ENCODE peak calls at places on chromosomes 7 and 10, in six cellular contexts. One of them, this sample, is unnamed.

GRCh38 chr7:5425507-5426225 is 2.0 kb upstream of the TNRC18 start:
- DNase-seq in COR-L47: peak
- DNase-seq in T-helper 1 cell: no peak
- DNase-seq in substantia nigra: peak
- DNase-seq in ELF-1: peak
- DNase-seq in activated naive CD4-positive, alpha-beta T cell: no peak
- DNase-seq in this sample: no peak

GRCh38 chr7:99365318-99366141 is 9.0 kb upstream of the ARPC1B start:
- DNase-seq in COR-L47: peak
- DNase-seq in T-helper 1 cell: peak
- DNase-seq in substantia nigra: no peak
- DNase-seq in ELF-1: peak
- DNase-seq in activated naive CD4-positive, alpha-beta T cell: peak
- DNase-seq in this sample: no peak

GRCh38 chr10:123517901-123518300 is 148.3 kb upstream of the GPR26 start:
- DNase-seq in COR-L47: no peak
- DNase-seq in T-helper 1 cell: no peak
- DNase-seq in substantia nigra: no peak
- DNase-seq in ELF-1: no peak
- DNase-seq in activated naive CD4-positive, alpha-beta T cell: no peak
- DNase-seq in this sample: no peak

GRCh38 chr10:128209862-128210214 is 83.6 kb upstream of the MKI67 start:
- DNase-seq in COR-L47: no peak
- DNase-seq in T-helper 1 cell: no peak
- DNase-seq in substantia nigra: no peak
- DNase-seq in ELF-1: no peak
- DNase-seq in activated naive CD4-positive, alpha-beta T cell: no peak
- DNase-seq in this sample: no peak

GRCh38 chr7:151876899-151877777 is at the start of gene PRKAG2:
- DNase-seq in COR-L47: peak
- DNase-seq in T-helper 1 cell: peak
- DNase-seq in substantia nigra: no peak
- DNase-seq in ELF-1: peak
- DNase-seq in activated naive CD4-positive, alpha-beta T cell: peak
- DNase-seq in this sample: peak

GRCh38 chr7:96388620-96389383 is 66.9 kb upstream of the SLC25A13 start:
- DNase-seq in COR-L47: no peak
- DNase-seq in T-helper 1 cell: no peak
- DNase-seq in substantia nigra: no peak
- DNase-seq in ELF-1: peak
- DNase-seq in activated naive CD4-positive, alpha-beta T cell: no peak
- DNase-seq in this sample: no peak

GRCh38 chr7:73526892-73527821 is 5.1 kb upstream of the BAZ1B start:
- DNase-seq in COR-L47: peak
- DNase-seq in T-helper 1 cell: no peak
- DNase-seq in substantia nigra: no peak
- DNase-seq in ELF-1: peak
- DNase-seq in activated naive CD4-positive, alpha-beta T cell: no peak
- DNase-seq in this sample: no peak

GRCh38 chr10:97123713-97124112 is 62.0 kb downstream of the SLIT1 start:
- DNase-seq in COR-L47: no peak
- DNase-seq in T-helper 1 cell: no peak
- DNase-seq in substantia nigra: no peak
- DNase-seq in ELF-1: no peak
- DNase-seq in activated naive CD4-positive, alpha-beta T cell: no peak
- DNase-seq in this sample: no peak

GRCh38 chr10:133142523-133143199 is 17.4 kb upstream of the KNDC1 start:
- DNase-seq in COR-L47: no peak
- DNase-seq in T-helper 1 cell: no peak
- DNase-seq in substantia nigra: no peak
- DNase-seq in ELF-1: no peak
- DNase-seq in activated naive CD4-positive, alpha-beta T cell: no peak
- DNase-seq in this sample: no peak

GRCh38 chr10:70742537-70743429 is 42.4 kb downstream of the TBATA start:
- DNase-seq in COR-L47: no peak
- DNase-seq in T-helper 1 cell: no peak
- DNase-seq in substantia nigra: no peak
- DNase-seq in ELF-1: no peak
- DNase-seq in activated naive CD4-positive, alpha-beta T cell: no peak
- DNase-seq in this sample: no peak

GRCh38 chr10:93236378-93237040 is 162.8 kb downstream of the CYP26A1 start:
- DNase-seq in COR-L47: no peak
- DNase-seq in T-helper 1 cell: no peak
- DNase-seq in substantia nigra: no peak
- DNase-seq in ELF-1: no peak
- DNase-seq in activated naive CD4-positive, alpha-beta T cell: no peak
- DNase-seq in this sample: no peak

GRCh38 chr7:157405501-157405900 is 68.7 kb downstream of the DNAJB6 start:
- DNase-seq in COR-L47: no peak
- DNase-seq in T-helper 1 cell: no peak
- DNase-seq in substantia nigra: no peak
- DNase-seq in ELF-1: no peak
- DNase-seq in activated naive CD4-positive, alpha-beta T cell: no peak
- DNase-seq in this sample: no peak

GRCh38 chr10:79171504-79171903 is 102.7 kb downstream of the ZMIZ1 start:
- DNase-seq in COR-L47: no peak
- DNase-seq in T-helper 1 cell: no peak
- DNase-seq in substantia nigra: no peak
- DNase-seq in ELF-1: no peak
- DNase-seq in activated naive CD4-positive, alpha-beta T cell: no peak
- DNase-seq in this sample: no peak

This sample was measured in suprapubic skin.